ENCODE peak calls at places on chromosomes 7 and 10, in six cellular contexts. W is activated T-cell treated with anti-CD3 and anti-CD28 coated beads, Interleukin-2, amount 50 U/mL, for 4 hours; D is stimulated activated CD4-positive, alpha-beta T cell treated with anti-CD3 and anti-CD28 coated beads, Interleukin-1b, Interleukin-23, amount 100 ng/mL, for 24 hours; U is A549; G is fibroblast of the conjunctiva; M is fibroblast of villous mesenchyme. C is an unnamed sample.

GRCh38 chr7:155464183-155464582 is 6.3 kb downstream of the EN2 start:
- DNase-seq in M (no peak), U (no peak), G (no peak), W (no peak), D (no peak), C (no peak)

GRCh38 chr7:89988070-89988469 is 166.2 kb upstream of the STEAP1 start:
- DNase-seq in G (no peak), U (no peak), D (no peak), M (no peak), W (no peak), C (no peak)

GRCh38 chr7:26397786-26398435 is 106.2 kb downstream of the SNX10 start:
- DNase-seq in M (no peak), D (no peak), W (no peak), U (peak), G (no peak), C (peak)

GRCh38 chr10:92720306-92721165 is 30.8 kb downstream of the HHEX start:
- DNase-seq in M (no peak), D (no peak), U (no peak), W (no peak), G (no peak), C (no peak)

GRCh38 chr7:66281678-66282593 is 76.8 kb downstream of the TPST1 start:
- DNase-seq in D (no peak), U (no peak), M (peak), W (no peak), G (peak), C (no peak)

GRCh38 chr7:99193527-99194214 is 14.2 kb downstream of the KPNA7 start:
- DNase-seq in D (no peak), U (no peak), G (peak), M (peak), W (no peak), C (no peak)

GRCh38 chr7:135918134-135918533 is 59.0 kb downstream of the MTPN start:
- DNase-seq in M (no peak), D (no peak), W (no peak), U (no peak), G (no peak), C (no peak)

GRCh38 chr10:35353399-35353798 is 17.1 kb downstream of the CCNY start:
- DNase-seq in U (no peak), M (no peak), W (no peak), G (no peak), D (no peak), C (no peak)

GRCh38 chr7:26574476-26574875 is 282.8 kb downstream of the SNX10 start:
- DNase-seq in M (no peak), U (no peak), D (no peak), G (no peak), W (no peak), C (no peak)

GRCh38 chr7:28435732-28436378 is 23.5 kb downstream of the CREB5 start:
- DNase-seq in M (no peak), D (no peak), G (no peak), U (no peak), W (no peak), C (no peak)

GRCh38 chr10:109992485-109992884 is 15.3 kb upstream of the ADD3 start:
- DNase-seq in G (no peak), W (no peak), U (no peak), M (peak), D (no peak), C (no peak)

GRCh38 chr10:11255796-11256444 is 238.2 kb downstream of the CELF2 start:
- DNase-seq in W (no peak), M (no peak), G (no peak), U (no peak), D (no peak), C (no peak)

GRCh38 chr10:120979435-120980315 is 128.5 kb downstream of the WDR11 start:
- DNase-seq in G (no peak), M (peak), W (no peak), U (peak), D (no peak), C (peak)

GRCh38 chr7:42017356-42017986 is 219.5 kb downstream of the GLI3 start:
- DNase-seq in W (no peak), D (no peak), G (no peak), U (no peak), M (no peak), C (no peak)

GRCh38 chr7:42236266-42237161 is 495 bp downstream of the GLI3 start:
- DNase-seq in G (peak), W (no peak), M (peak), U (peak), D (no peak), C (peak)

GRCh38 chr7:142813262-142813661 is 41.6 kb upstream of the EPHB6 start:
- DNase-seq in G (no peak), U (no peak), M (peak), W (no peak), D (no peak), C (no peak)

GRCh38 chr10:100873825-100874326 is 38.9 kb upstream of the SLF2 start:
- DNase-seq in D (no peak), M (no peak), U (no peak), W (no peak), G (no peak), C (no peak)

GRCh38 chr7:123966936-123967335 is 41.9 kb downstream of the SPAM1 start:
- DNase-seq in D (no peak), G (no peak), M (peak), W (no peak), U (no peak), C (no peak)

GRCh38 chr10:93565421-93565820 is 1.0 kb upstream of the FFAR4 start:
- DNase-seq in W (no peak), G (no peak), M (no peak), D (no peak), U (no peak), C (no peak)

GRCh38 chr7:17040701-17041100 is 158.9 kb upstream of the AGR3 start:
- DNase-seq in W (no peak), D (no peak), U (no peak), M (no peak), G (no peak), C (no peak)

GRCh38 chr10:22711373-22711772 is 3.0 kb downstream of the PIP4K2A start:
- DNase-seq in G (no peak), M (no peak), W (no peak), U (no peak), D (no peak), C (no peak)

GRCh38 chr10:110912374-110912773 is 6.6 kb downstream of the BBIP1 start:
- DNase-seq in M (peak), G (peak), U (no peak), D (no peak), W (no peak), C (no peak)

GRCh38 chr10:6260843-6261242 is 58.1 kb downstream of the PFKFB3 start:
- DNase-seq in D (no peak), M (no peak), W (no peak), G (no peak), U (no peak), C (no peak)

GRCh38 chr7:17298840-17299476 is 506 bp downstream of the AHR start:
- DNase-seq in M (peak), W (peak), G (no peak), U (peak), D (no peak), C (peak)

C was measured in mesothelial cell of epicardium.